ENCODE peak calls at places on chromosomes 12 and 14, in ten cellular contexts. One of them, this sample, is unnamed.

GRCh38 chr12:118060301-118061010 is 523 bp downstream of the WSB2 start:
- DNase-seq in GM23338: peak; percentile 24
- DNase-seq in retinal pigment epithelial cell: no peak
- DNase-seq in astrocyte of the cerebellum: no peak
- DNase-seq in dorsolateral prefrontal cortex: peak; percentile 36
- DNase-seq in GM20000: no peak
- DNase-seq in Calu3: peak; percentile 69
- DNase-seq in left lung: peak; percentile 90
- DNase-seq in astrocyte: no peak
- DNase-seq in choroid plexus epithelial cell: no peak
- DNase-seq in this sample: peak; percentile 50

GRCh38 chr14:90398315-90398811 is 1.5 kb downstream of the CALM1 start:
- DNase-seq in GM20000: peak; percentile 53
- DNase-seq in choroid plexus epithelial cell: peak; percentile 42
- DNase-seq in Calu3: peak; percentile 48
- DNase-seq in dorsolateral prefrontal cortex: no peak
- DNase-seq in astrocyte: no peak
- DNase-seq in retinal pigment epithelial cell: no peak
- DNase-seq in astrocyte of the cerebellum: no peak
- DNase-seq in GM23338: peak; percentile 22
- DNase-seq in left lung: peak; percentile 89
- DNase-seq in this sample: peak; percentile 67

GRCh38 chr14:69231486-69231885 is 28.5 kb upstream of the GALNT16 start:
- DNase-seq in Calu3: no peak
- DNase-seq in dorsolateral prefrontal cortex: no peak
- DNase-seq in astrocyte of the cerebellum: no peak
- DNase-seq in GM23338: no peak
- DNase-seq in retinal pigment epithelial cell: no peak
- DNase-seq in GM20000: no peak
- DNase-seq in choroid plexus epithelial cell: no peak
- DNase-seq in left lung: no peak
- DNase-seq in astrocyte: no peak
- DNase-seq in this sample: no peak

GRCh38 chr14:102408729-102409128 is 46.0 kb downstream of the TECPR2 start:
- DNase-seq in dorsolateral prefrontal cortex: no peak
- DNase-seq in choroid plexus epithelial cell: no peak
- DNase-seq in astrocyte: no peak
- DNase-seq in Calu3: no peak
- DNase-seq in astrocyte of the cerebellum: no peak
- DNase-seq in GM20000: no peak
- DNase-seq in left lung: no peak
- DNase-seq in GM23338: no peak
- DNase-seq in retinal pigment epithelial cell: no peak
- DNase-seq in this sample: no peak

GRCh38 chr12:45349911-45350310 is 134.0 kb downstream of the ANO6 start:
- DNase-seq in astrocyte of the cerebellum: no peak
- DNase-seq in retinal pigment epithelial cell: peak; percentile 6
- DNase-seq in astrocyte: no peak
- DNase-seq in Calu3: no peak
- DNase-seq in GM20000: no peak
- DNase-seq in choroid plexus epithelial cell: peak; percentile 47
- DNase-seq in GM23338: no peak
- DNase-seq in left lung: no peak
- DNase-seq in dorsolateral prefrontal cortex: no peak
- DNase-seq in this sample: no peak

GRCh38 chr14:50045837-50046236 is 70.5 kb downstream of the VCPKMT start:
- DNase-seq in astrocyte: no peak
- DNase-seq in left lung: no peak
- DNase-seq in Calu3: no peak
- DNase-seq in dorsolateral prefrontal cortex: no peak
- DNase-seq in GM20000: no peak
- DNase-seq in astrocyte of the cerebellum: no peak
- DNase-seq in retinal pigment epithelial cell: no peak
- DNase-seq in GM23338: no peak
- DNase-seq in choroid plexus epithelial cell: no peak
- DNase-seq in this sample: no peak

GRCh38 chr12:67483871-67484554 is 164.5 kb upstream of the DYRK2 start:
- DNase-seq in Calu3: peak; percentile 72
- DNase-seq in retinal pigment epithelial cell: no peak
- DNase-seq in choroid plexus epithelial cell: no peak
- DNase-seq in left lung: no peak
- DNase-seq in astrocyte: no peak
- DNase-seq in astrocyte of the cerebellum: no peak
- DNase-seq in GM23338: no peak
- DNase-seq in GM20000: peak; percentile 6
- DNase-seq in dorsolateral prefrontal cortex: no peak
- DNase-seq in this sample: no peak

GRCh38 chr12:107236824-107237467 is 143.6 kb upstream of the CRY1 start:
- DNase-seq in dorsolateral prefrontal cortex: no peak
- DNase-seq in GM20000: no peak
- DNase-seq in Calu3: no peak
- DNase-seq in astrocyte: peak; percentile 81
- DNase-seq in astrocyte of the cerebellum: peak; percentile 68
- DNase-seq in GM23338: peak; percentile 25
- DNase-seq in choroid plexus epithelial cell: peak; percentile 75
- DNase-seq in left lung: no peak
- DNase-seq in retinal pigment epithelial cell: no peak
- DNase-seq in this sample: no peak

GRCh38 chr12:113612076-113612728 is 140.5 kb upstream of the LHX5 start:
- DNase-seq in Calu3: no peak
- DNase-seq in left lung: no peak
- DNase-seq in choroid plexus epithelial cell: no peak
- DNase-seq in GM23338: no peak
- DNase-seq in astrocyte: no peak
- DNase-seq in GM20000: no peak
- DNase-seq in dorsolateral prefrontal cortex: no peak
- DNase-seq in astrocyte of the cerebellum: no peak
- DNase-seq in retinal pigment epithelial cell: no peak
- DNase-seq in this sample: no peak

GRCh38 chr14:91246051-91246852 is 1.7 kb upstream of the GPR68 start:
- DNase-seq in GM23338: no peak
- DNase-seq in dorsolateral prefrontal cortex: no peak
- DNase-seq in choroid plexus epithelial cell: no peak
- DNase-seq in astrocyte: no peak
- DNase-seq in left lung: no peak
- DNase-seq in Calu3: no peak
- DNase-seq in astrocyte of the cerebellum: no peak
- DNase-seq in retinal pigment epithelial cell: no peak
- DNase-seq in GM20000: no peak
- DNase-seq in this sample: no peak

GRCh38 chr12:130711751-130712150 is 4.3 kb downstream of the RIMBP2 start:
- DNase-seq in astrocyte: no peak
- DNase-seq in choroid plexus epithelial cell: no peak
- DNase-seq in Calu3: no peak
- DNase-seq in dorsolateral prefrontal cortex: no peak
- DNase-seq in left lung: no peak
- DNase-seq in astrocyte of the cerebellum: no peak
- DNase-seq in GM20000: no peak
- DNase-seq in GM23338: no peak
- DNase-seq in retinal pigment epithelial cell: no peak
- DNase-seq in this sample: no peak

DNA sequence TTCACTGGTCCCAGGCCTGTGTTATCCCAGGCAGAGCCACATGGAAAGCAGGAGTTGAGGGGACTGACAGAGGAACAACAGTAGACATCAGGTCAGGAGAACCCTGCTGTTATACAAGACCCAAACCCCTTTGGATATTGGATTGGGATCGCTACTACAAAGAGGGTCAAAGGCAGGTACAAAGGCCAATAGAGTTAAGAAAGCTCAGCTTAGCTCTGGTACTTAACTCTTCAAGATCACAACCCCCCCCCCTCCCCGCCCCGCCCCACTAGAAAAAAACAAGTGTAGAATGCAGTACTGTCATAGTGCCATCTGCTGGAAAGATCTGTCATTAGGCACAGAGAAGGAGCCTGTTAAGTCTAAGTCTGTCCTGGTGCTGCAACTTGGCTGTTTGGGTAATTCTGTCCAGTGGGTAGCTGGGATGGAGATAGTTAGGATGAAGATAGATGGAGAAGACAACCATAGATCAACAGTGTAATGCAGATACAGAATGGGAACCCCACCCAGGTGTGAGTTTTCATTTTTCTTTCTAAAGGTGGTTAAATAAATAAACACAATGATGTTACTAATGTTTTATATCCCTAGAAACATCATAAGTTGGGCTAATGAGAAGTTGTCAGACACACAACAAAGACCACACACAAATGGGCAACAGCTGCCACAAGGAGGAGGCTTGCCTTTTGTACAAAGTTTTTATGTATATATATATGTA is 17.2 kb downstream of the REM2 start:
- DNase-seq in GM23338: peak; percentile 90
- DNase-seq in dorsolateral prefrontal cortex: no peak
- DNase-seq in astrocyte of the cerebellum: peak; percentile 59
- DNase-seq in GM20000: peak; percentile 64
- DNase-seq in choroid plexus epithelial cell: peak; percentile 87
- DNase-seq in retinal pigment epithelial cell: peak; percentile 22
- DNase-seq in left lung: no peak
- DNase-seq in Calu3: peak; percentile 45
- DNase-seq in astrocyte: peak; percentile 41
- DNase-seq in this sample: no peak
- TF ChIP-seq CTCF in GM23338: peak; percentile 67
- TF ChIP-seq CTCF in dorsolateral prefrontal cortex: peak; percentile 60
- TF ChIP-seq CTCF in astrocyte of the cerebellum: peak; percentile 64
- TF ChIP-seq CTCF in GM20000: peak; percentile 60
- TF ChIP-seq CTCF in choroid plexus epithelial cell: peak; percentile 75
- TF ChIP-seq CTCF in retinal pigment epithelial cell: peak; percentile 71
- TF ChIP-seq CTCF in left lung: peak; percentile 28
- TF ChIP-seq CTCF in Calu3: peak; percentile 7
- TF ChIP-seq CTCF in astrocyte: peak; percentile 54
- TF ChIP-seq CTCF in this sample: peak; percentile 65

DNA sequence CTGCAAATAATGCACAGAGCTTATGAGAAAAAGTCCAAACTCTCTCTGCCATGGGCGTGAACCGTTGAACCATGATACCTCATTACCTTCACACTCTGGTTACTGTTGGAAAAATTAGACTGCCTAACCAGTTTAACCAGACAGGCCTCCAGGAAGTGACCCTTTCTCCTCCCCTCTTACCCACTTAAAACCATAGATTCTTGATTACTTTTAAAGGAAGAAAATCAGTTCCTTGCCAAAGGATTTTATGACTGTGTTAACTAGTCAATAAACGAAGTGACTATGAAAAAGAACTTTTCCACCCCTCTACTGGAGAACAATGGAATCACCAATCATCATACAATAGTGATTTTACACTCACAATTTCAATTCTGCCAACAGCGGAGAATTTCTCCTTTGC is 254.0 kb upstream of the ATP2B1 start:
- DNase-seq in choroid plexus epithelial cell: no peak
- DNase-seq in retinal pigment epithelial cell: no peak
- DNase-seq in Calu3: peak; percentile 50
- DNase-seq in astrocyte of the cerebellum: no peak
- DNase-seq in astrocyte: no peak
- DNase-seq in GM23338: no peak
- DNase-seq in dorsolateral prefrontal cortex: no peak
- DNase-seq in left lung: no peak
- DNase-seq in GM20000: no peak
- DNase-seq in this sample: no peak
- TF ChIP-seq CTCF in choroid plexus epithelial cell: peak; percentile 42
- TF ChIP-seq CTCF in retinal pigment epithelial cell: peak; percentile 35
- TF ChIP-seq CTCF in Calu3: no peak
- TF ChIP-seq CTCF in astrocyte of the cerebellum: peak; percentile 27
- TF ChIP-seq CTCF in astrocyte: peak; percentile 27
- TF ChIP-seq CTCF in GM23338: peak; percentile 27
- TF ChIP-seq CTCF in dorsolateral prefrontal cortex: no peak
- TF ChIP-seq CTCF in left lung: no peak
- TF ChIP-seq CTCF in GM20000: no peak
- TF ChIP-seq CTCF in this sample: no peak

GRCh38 chr12:71594214-71594948 is 69.3 kb downstream of the ZFC3H1 start:
- DNase-seq in retinal pigment epithelial cell: no peak
- DNase-seq in Calu3: peak; percentile 66
- DNase-seq in astrocyte: no peak
- DNase-seq in GM20000: no peak
- DNase-seq in choroid plexus epithelial cell: peak; percentile 35
- DNase-seq in GM23338: no peak
- DNase-seq in left lung: no peak
- DNase-seq in dorsolateral prefrontal cortex: no peak
- DNase-seq in astrocyte of the cerebellum: no peak
- DNase-seq in this sample: no peak
- TF ChIP-seq CTCF in retinal pigment epithelial cell: no peak
- TF ChIP-seq CTCF in Calu3: no peak
- TF ChIP-seq CTCF in astrocyte: no peak
- TF ChIP-seq CTCF in GM20000: no peak
- TF ChIP-seq CTCF in choroid plexus epithelial cell: peak; percentile 14
- TF ChIP-seq CTCF in GM23338: no peak
- TF ChIP-seq CTCF in left lung: no peak
- TF ChIP-seq CTCF in dorsolateral prefrontal cortex: no peak
- TF ChIP-seq CTCF in astrocyte of the cerebellum: no peak
- TF ChIP-seq CTCF in this sample: no peak

GRCh38 chr12:13275366-13275765 is 78.8 kb downstream of the EMP1 start:
- DNase-seq in GM20000: no peak
- DNase-seq in dorsolateral prefrontal cortex: no peak
- DNase-seq in Calu3: no peak
- DNase-seq in astrocyte of the cerebellum: no peak
- DNase-seq in GM23338: no peak
- DNase-seq in retinal pigment epithelial cell: no peak
- DNase-seq in astrocyte: no peak
- DNase-seq in left lung: no peak
- DNase-seq in choroid plexus epithelial cell: no peak
- DNase-seq in this sample: no peak

GRCh38 chr12:13268606-13269005 is 72.1 kb downstream of the EMP1 start:
- DNase-seq in retinal pigment epithelial cell: no peak
- DNase-seq in GM20000: no peak
- DNase-seq in astrocyte of the cerebellum: no peak
- DNase-seq in GM23338: no peak
- DNase-seq in astrocyte: no peak
- DNase-seq in dorsolateral prefrontal cortex: no peak
- DNase-seq in Calu3: no peak
- DNase-seq in left lung: no peak
- DNase-seq in choroid plexus epithelial cell: no peak
- DNase-seq in this sample: no peak

GRCh38 chr12:13273850-13274249 is 77.3 kb downstream of the EMP1 start:
- DNase-seq in astrocyte of the cerebellum: no peak
- DNase-seq in GM23338: no peak
- DNase-seq in retinal pigment epithelial cell: no peak
- DNase-seq in dorsolateral prefrontal cortex: no peak
- DNase-seq in astrocyte: no peak
- DNase-seq in left lung: no peak
- DNase-seq in Calu3: no peak
- DNase-seq in GM20000: no peak
- DNase-seq in choroid plexus epithelial cell: no peak
- DNase-seq in this sample: no peak

GRCh38 chr12:13273097-13273496 is 76.6 kb downstream of the EMP1 start:
- DNase-seq in astrocyte of the cerebellum: no peak
- DNase-seq in Calu3: no peak
- DNase-seq in retinal pigment epithelial cell: no peak
- DNase-seq in choroid plexus epithelial cell: no peak
- DNase-seq in GM23338: no peak
- DNase-seq in GM20000: no peak
- DNase-seq in dorsolateral prefrontal cortex: no peak
- DNase-seq in left lung: no peak
- DNase-seq in astrocyte: no peak
- DNase-seq in this sample: no peak

DNA sequence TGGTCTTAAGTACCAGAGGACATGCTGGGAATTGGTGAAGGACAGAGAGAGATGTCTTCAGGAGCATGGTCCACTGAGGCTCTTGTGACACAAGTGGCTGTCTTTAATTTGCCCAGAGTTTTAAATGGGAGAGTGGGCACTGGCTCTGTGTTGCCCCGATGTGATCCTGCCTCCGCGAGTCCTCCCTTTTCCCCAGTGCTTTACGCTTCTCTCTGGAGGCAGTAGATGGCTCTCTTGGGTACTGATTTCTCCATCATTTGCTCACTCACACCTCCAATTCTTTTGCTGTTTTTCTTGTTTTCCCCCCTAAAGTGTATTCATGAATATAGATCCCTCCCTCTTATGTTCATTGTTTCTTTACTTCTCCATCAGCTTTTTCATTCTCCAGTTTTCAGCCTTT is 74.3 kb downstream of the EMP1 start:
- DNase-seq in GM23338: no peak
- DNase-seq in Calu3: no peak
- DNase-seq in retinal pigment epithelial cell: no peak
- DNase-seq in GM20000: no peak
- DNase-seq in left lung: no peak
- DNase-seq in dorsolateral prefrontal cortex: no peak
- DNase-seq in astrocyte: no peak
- DNase-seq in astrocyte of the cerebellum: no peak
- DNase-seq in choroid plexus epithelial cell: no peak
- DNase-seq in this sample: no peak
- TF ChIP-seq CTCF in GM23338: no peak
- TF ChIP-seq CTCF in Calu3: no peak
- TF ChIP-seq CTCF in retinal pigment epithelial cell: no peak
- TF ChIP-seq CTCF in GM20000: no peak
- TF ChIP-seq CTCF in left lung: no peak
- TF ChIP-seq CTCF in dorsolateral prefrontal cortex: no peak
- TF ChIP-seq CTCF in astrocyte: no peak
- TF ChIP-seq CTCF in astrocyte of the cerebellum: no peak
- TF ChIP-seq CTCF in choroid plexus epithelial cell: no peak
- TF ChIP-seq CTCF in this sample: no peak